ENCODE peak calls at places on chromosomes 3 and 15, in ten cellular contexts. One of them, this sample, is unnamed.
A peak's percentile ranks its signal among the peaks of the same experiment; 100 is the strongest.

GRCh38 chr15:58924326-58924725 is 9.2 kb downstream of the SLTM start:
- DNase-seq in HCT116: no peak
- DNase-seq in pancreas: no peak
- DNase-seq in A549: no peak
- DNase-seq in fibroblast of pulmonary artery: peak; percentile 60
- DNase-seq in lower leg skin: no peak
- DNase-seq in GM12864: no peak
- DNase-seq in lung: no peak
- DNase-seq in right lobe of liver: no peak
- DNase-seq in heart left ventricle: no peak
- DNase-seq in this sample: peak; percentile 57

GRCh38 chr3:39126532-39127071 is 19.1 kb downstream of the TTC21A start:
- DNase-seq in HCT116: no peak
- DNase-seq in pancreas: peak; percentile 58
- DNase-seq in A549: no peak
- DNase-seq in fibroblast of pulmonary artery: peak; percentile 78
- DNase-seq in lower leg skin: no peak
- DNase-seq in GM12864: no peak
- DNase-seq in lung: no peak
- DNase-seq in right lobe of liver: no peak
- DNase-seq in heart left ventricle: peak; percentile 45
- DNase-seq in this sample: peak; percentile 81

GRCh38 chr3:57224856-57225255 is 2.7 kb upstream of the APPL1 start:
- DNase-seq in HCT116: no peak
- DNase-seq in pancreas: no peak
- DNase-seq in A549: no peak
- DNase-seq in fibroblast of pulmonary artery: peak; percentile 1
- DNase-seq in lower leg skin: no peak
- DNase-seq in GM12864: no peak
- DNase-seq in lung: no peak
- DNase-seq in right lobe of liver: no peak
- DNase-seq in heart left ventricle: no peak
- DNase-seq in this sample: peak; percentile 1

GRCh38 chr3:160569874-160570273 is 4.5 kb upstream of the KPNA4 start:
- DNase-seq in HCT116: no peak
- DNase-seq in pancreas: no peak
- DNase-seq in A549: no peak
- DNase-seq in fibroblast of pulmonary artery: no peak
- DNase-seq in lower leg skin: no peak
- DNase-seq in GM12864: no peak
- DNase-seq in lung: no peak
- DNase-seq in right lobe of liver: no peak
- DNase-seq in heart left ventricle: no peak
- DNase-seq in this sample: no peak

GRCh38 chr3:42535981-42536784 is 33.7 kb downstream of the VIPR1 start:
- DNase-seq in HCT116: no peak
- DNase-seq in pancreas: no peak
- DNase-seq in A549: peak; percentile 41
- DNase-seq in fibroblast of pulmonary artery: peak; percentile 52
- DNase-seq in lower leg skin: no peak
- DNase-seq in GM12864: no peak
- DNase-seq in lung: no peak
- DNase-seq in right lobe of liver: no peak
- DNase-seq in heart left ventricle: no peak
- DNase-seq in this sample: peak; percentile 29

GRCh38 chr3:65854606-65855304 is 184.0 kb downstream of the MAGI1 start:
- DNase-seq in HCT116: no peak
- DNase-seq in pancreas: no peak
- DNase-seq in A549: peak; percentile 13
- DNase-seq in fibroblast of pulmonary artery: no peak
- DNase-seq in lower leg skin: no peak
- DNase-seq in GM12864: no peak
- DNase-seq in lung: no peak
- DNase-seq in right lobe of liver: no peak
- DNase-seq in heart left ventricle: no peak
- DNase-seq in this sample: no peak

GRCh38 chr3:189824629-189825312 is 193.6 kb downstream of the TP63 start:
- DNase-seq in HCT116: no peak
- DNase-seq in pancreas: no peak
- DNase-seq in A549: peak; percentile 45
- DNase-seq in fibroblast of pulmonary artery: peak; percentile 80
- DNase-seq in lower leg skin: no peak
- DNase-seq in GM12864: no peak
- DNase-seq in lung: no peak
- DNase-seq in right lobe of liver: no peak
- DNase-seq in heart left ventricle: peak; percentile 31
- DNase-seq in this sample: peak; percentile 69

GRCh38 chr3:94525039-94525438 is 462.2 kb downstream of the NSUN3 start:
- DNase-seq in HCT116: no peak
- DNase-seq in pancreas: no peak
- DNase-seq in A549: no peak
- DNase-seq in fibroblast of pulmonary artery: peak; percentile 30
- DNase-seq in lower leg skin: no peak
- DNase-seq in GM12864: no peak
- DNase-seq in lung: no peak
- DNase-seq in right lobe of liver: no peak
- DNase-seq in heart left ventricle: peak; percentile 22
- DNase-seq in this sample: peak; percentile 53

GRCh38 chr3:30611613-30612421 is 5.4 kb downstream of the TGFBR2 start:
- DNase-seq in HCT116: no peak
- DNase-seq in pancreas: no peak
- DNase-seq in A549: peak; percentile 57
- DNase-seq in fibroblast of pulmonary artery: peak; percentile 62
- DNase-seq in lower leg skin: no peak
- DNase-seq in GM12864: no peak
- DNase-seq in lung: no peak
- DNase-seq in right lobe of liver: no peak
- DNase-seq in heart left ventricle: no peak
- DNase-seq in this sample: peak; percentile 71

GRCh38 chr3:30613135-30613825 is 6.9 kb downstream of the TGFBR2 start:
- DNase-seq in HCT116: no peak
- DNase-seq in pancreas: no peak
- DNase-seq in A549: no peak
- DNase-seq in fibroblast of pulmonary artery: no peak
- DNase-seq in lower leg skin: no peak
- DNase-seq in GM12864: no peak
- DNase-seq in lung: no peak
- DNase-seq in right lobe of liver: no peak
- DNase-seq in heart left ventricle: no peak
- DNase-seq in this sample: peak; percentile 41

GRCh38 chr3:30614373-30614772 is 8.0 kb downstream of the TGFBR2 start:
- DNase-seq in HCT116: no peak
- DNase-seq in pancreas: no peak
- DNase-seq in A549: no peak
- DNase-seq in fibroblast of pulmonary artery: no peak
- DNase-seq in lower leg skin: no peak
- DNase-seq in GM12864: no peak
- DNase-seq in lung: no peak
- DNase-seq in right lobe of liver: no peak
- DNase-seq in heart left ventricle: no peak
- DNase-seq in this sample: no peak

GRCh38 chr3:30610702-30611410 is 4.5 kb downstream of the TGFBR2 start:
- DNase-seq in HCT116: no peak
- DNase-seq in pancreas: no peak
- DNase-seq in A549: no peak
- DNase-seq in fibroblast of pulmonary artery: no peak
- DNase-seq in lower leg skin: no peak
- DNase-seq in GM12864: no peak
- DNase-seq in lung: no peak
- DNase-seq in right lobe of liver: no peak
- DNase-seq in heart left ventricle: no peak
- DNase-seq in this sample: no peak

GRCh38 chr3:30612422-30613134 is 6.2 kb downstream of the TGFBR2 start:
- DNase-seq in HCT116: no peak
- DNase-seq in pancreas: no peak
- DNase-seq in A549: no peak
- DNase-seq in fibroblast of pulmonary artery: no peak
- DNase-seq in lower leg skin: no peak
- DNase-seq in GM12864: no peak
- DNase-seq in lung: no peak
- DNase-seq in right lobe of liver: no peak
- DNase-seq in heart left ventricle: no peak
- DNase-seq in this sample: no peak
- H3K4me3 ChIP-seq in HCT116: no peak overlapping the region
- H3K4me3 ChIP-seq in pancreas: no peak overlapping the region
- H3K4me3 ChIP-seq in A549: no peak overlapping the region
- H3K4me3 ChIP-seq in fibroblast of pulmonary artery: no peak overlapping the region
- H3K4me3 ChIP-seq in lower leg skin: no peak overlapping the region
- H3K4me3 ChIP-seq in GM12864: no peak overlapping the region
- H3K4me3 ChIP-seq in lung: no peak overlapping the region
- H3K4me3 ChIP-seq in right lobe of liver: no peak overlapping the region
- H3K4me3 ChIP-seq in heart left ventricle: no peak overlapping the region
- H3K4me3 ChIP-seq in this sample: no peak overlapping the region

GRCh38 chr3:191813245-191813644 is 352.3 kb downstream of the PYDC2 start:
- DNase-seq in HCT116: no peak
- DNase-seq in pancreas: no peak
- DNase-seq in A549: no peak
- DNase-seq in fibroblast of pulmonary artery: no peak
- DNase-seq in lower leg skin: no peak
- DNase-seq in GM12864: no peak
- DNase-seq in lung: no peak
- DNase-seq in right lobe of liver: no peak
- DNase-seq in heart left ventricle: no peak
- DNase-seq in this sample: no peak

GRCh38 chr3:191804935-191805334 is 344.0 kb downstream of the PYDC2 start:
- DNase-seq in HCT116: no peak
- DNase-seq in pancreas: no peak
- DNase-seq in A549: no peak
- DNase-seq in fibroblast of pulmonary artery: no peak
- DNase-seq in lower leg skin: no peak
- DNase-seq in GM12864: no peak
- DNase-seq in lung: no peak
- DNase-seq in right lobe of liver: no peak
- DNase-seq in heart left ventricle: no peak
- DNase-seq in this sample: no peak

GRCh38 chr3:191809326-191809949 is 348.5 kb downstream of the PYDC2 start:
- DNase-seq in HCT116: no peak
- DNase-seq in pancreas: no peak
- DNase-seq in A549: no peak
- DNase-seq in fibroblast of pulmonary artery: no peak
- DNase-seq in lower leg skin: no peak
- DNase-seq in GM12864: no peak
- DNase-seq in lung: no peak
- DNase-seq in right lobe of liver: peak; percentile 66
- DNase-seq in heart left ventricle: no peak
- DNase-seq in this sample: no peak
- TF ChIP-seq CTCF in HCT116: peak; percentile 11
- TF ChIP-seq CTCF in pancreas: no peak
- TF ChIP-seq CTCF in A549: no peak
- TF ChIP-seq CTCF in fibroblast of pulmonary artery: no peak
- TF ChIP-seq CTCF in lower leg skin: no peak
- TF ChIP-seq CTCF in GM12864: no peak
- TF ChIP-seq CTCF in lung: no peak
- TF ChIP-seq CTCF in right lobe of liver: peak; percentile 21
- TF ChIP-seq CTCF in heart left ventricle: no peak
- TF ChIP-seq CTCF in this sample: no peak

DNA sequence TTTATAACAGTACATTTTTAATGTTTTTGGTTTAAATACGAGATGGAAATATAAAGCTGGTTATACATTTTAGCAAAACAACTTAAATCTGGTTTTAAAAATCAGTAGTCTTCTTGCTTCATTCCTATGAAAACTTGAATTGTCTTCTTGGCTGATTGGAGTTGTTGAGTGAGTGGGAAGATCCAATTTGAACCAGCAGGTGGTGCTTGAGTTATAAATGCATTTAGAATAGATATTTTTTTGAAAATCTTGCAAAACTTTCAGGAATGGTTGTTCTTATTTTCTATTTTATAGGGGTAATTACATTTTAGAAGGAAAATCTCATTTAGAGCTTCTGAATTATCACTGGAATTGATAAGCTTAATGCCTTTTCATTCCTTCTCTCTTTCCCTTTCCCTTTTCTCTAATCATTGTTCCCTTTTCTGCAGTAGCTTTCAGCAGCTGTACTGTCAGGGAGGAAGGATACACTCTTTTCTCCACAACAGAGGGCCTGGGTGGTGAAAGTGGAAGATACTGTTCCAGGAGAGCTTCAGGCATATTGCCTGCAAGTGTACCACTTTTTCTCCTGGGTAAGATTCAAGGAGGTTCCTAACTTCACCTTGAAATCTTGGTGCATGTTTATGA is 335.6 kb downstream of the NLGN1 start:
- DNase-seq in HCT116: peak; percentile 19
- DNase-seq in pancreas: no peak
- DNase-seq in A549: no peak
- DNase-seq in fibroblast of pulmonary artery: peak; percentile 72
- DNase-seq in lower leg skin: no peak
- DNase-seq in GM12864: no peak
- DNase-seq in lung: no peak
- DNase-seq in right lobe of liver: no peak
- DNase-seq in heart left ventricle: no peak
- DNase-seq in this sample: peak; percentile 79
- H3K4me3 ChIP-seq in HCT116: no peak overlapping the region
- H3K4me3 ChIP-seq in pancreas: no peak overlapping the region
- H3K4me3 ChIP-seq in A549: no peak overlapping the region
- H3K4me3 ChIP-seq in fibroblast of pulmonary artery: no peak overlapping the region
- H3K4me3 ChIP-seq in lower leg skin: no peak overlapping the region
- H3K4me3 ChIP-seq in GM12864: no peak overlapping the region
- H3K4me3 ChIP-seq in lung: no peak overlapping the region
- H3K4me3 ChIP-seq in right lobe of liver: no peak overlapping the region
- H3K4me3 ChIP-seq in heart left ventricle: no peak overlapping the region
- H3K4me3 ChIP-seq in this sample: no peak overlapping the region

GRCh38 chr3:16721494-16721893 is 116.3 kb upstream of the DAZL start:
- DNase-seq in HCT116: no peak
- DNase-seq in pancreas: no peak
- DNase-seq in A549: no peak
- DNase-seq in fibroblast of pulmonary artery: no peak
- DNase-seq in lower leg skin: no peak
- DNase-seq in GM12864: no peak
- DNase-seq in lung: no peak
- DNase-seq in right lobe of liver: no peak
- DNase-seq in heart left ventricle: no peak
- DNase-seq in this sample: no peak

GRCh38 chr3:16719426-16719825 is 114.2 kb upstream of the DAZL start:
- DNase-seq in HCT116: no peak
- DNase-seq in pancreas: no peak
- DNase-seq in A549: no peak
- DNase-seq in fibroblast of pulmonary artery: no peak
- DNase-seq in lower leg skin: no peak
- DNase-seq in GM12864: no peak
- DNase-seq in lung: no peak
- DNase-seq in right lobe of liver: no peak
- DNase-seq in heart left ventricle: no peak
- DNase-seq in this sample: no peak

GRCh38 chr3:16724487-16724886 is 119.3 kb upstream of the DAZL start:
- DNase-seq in HCT116: no peak
- DNase-seq in pancreas: no peak
- DNase-seq in A549: no peak
- DNase-seq in fibroblast of pulmonary artery: peak; percentile 30
- DNase-seq in lower leg skin: no peak
- DNase-seq in GM12864: no peak
- DNase-seq in lung: no peak
- DNase-seq in right lobe of liver: no peak
- DNase-seq in heart left ventricle: no peak
- DNase-seq in this sample: no peak

GRCh38 chr3:16720367-16720766 is 115.1 kb upstream of the DAZL start:
- DNase-seq in HCT116: no peak
- DNase-seq in pancreas: no peak
- DNase-seq in A549: no peak
- DNase-seq in fibroblast of pulmonary artery: no peak
- DNase-seq in lower leg skin: no peak
- DNase-seq in GM12864: no peak
- DNase-seq in lung: no peak
- DNase-seq in right lobe of liver: no peak
- DNase-seq in heart left ventricle: no peak
- DNase-seq in this sample: peak; percentile 15

DNA sequence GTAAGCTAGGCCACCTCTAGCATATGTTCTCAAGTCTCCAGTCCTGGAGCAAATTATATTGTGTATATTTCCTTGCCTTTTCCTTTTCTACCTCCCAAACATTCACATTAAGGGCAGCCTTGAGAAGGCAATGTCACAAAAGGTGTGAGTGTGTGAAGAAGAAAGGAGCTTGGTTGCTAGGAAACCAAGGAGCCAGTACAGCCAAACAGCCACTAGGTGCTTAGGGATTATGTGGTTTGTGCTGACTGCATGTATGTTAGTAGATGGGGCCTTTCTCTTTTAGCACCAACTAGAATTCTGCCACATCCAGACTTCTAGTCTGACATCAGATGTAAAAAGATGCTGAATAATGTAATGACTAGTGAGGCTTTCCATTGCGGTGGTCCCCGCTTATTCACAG is 118.8 kb upstream of the DAZL start:
- DNase-seq in HCT116: peak; percentile 4
- DNase-seq in pancreas: no peak
- DNase-seq in A549: no peak
- DNase-seq in fibroblast of pulmonary artery: peak; percentile 43
- DNase-seq in lower leg skin: no peak
- DNase-seq in GM12864: no peak
- DNase-seq in lung: no peak
- DNase-seq in right lobe of liver: no peak
- DNase-seq in heart left ventricle: no peak
- DNase-seq in this sample: peak; percentile 47
- TF ChIP-seq CTCF in HCT116: peak; percentile 35
- TF ChIP-seq CTCF in pancreas: no peak
- TF ChIP-seq CTCF in A549: no peak
- TF ChIP-seq CTCF in fibroblast of pulmonary artery: peak; percentile 28
- TF ChIP-seq CTCF in lower leg skin: no peak
- TF ChIP-seq CTCF in GM12864: peak; percentile 23
- TF ChIP-seq CTCF in lung: no peak
- TF ChIP-seq CTCF in right lobe of liver: no peak
- TF ChIP-seq CTCF in heart left ventricle: peak; percentile 14
- TF ChIP-seq CTCF in this sample: peak; percentile 50

This sample was measured in cardiac fibroblast.